ENCODE peak calls at places on chromosomes 16 and 17, in six cellular contexts. P is A549, I is stomach, A is Peyer's patch, M is transverse colon, E is right lobe of liver. X is an unnamed sample.
A peak's percentile ranks its signal among the peaks of the same experiment; 100 is the strongest.

GRCh38 chr16:10509534-10510025 is 70.8 kb downstream of the EMP2 start:
- DNase-seq in A (peak; percentile 48), E (peak; percentile 88), I (peak; percentile 54), P (peak; percentile 82), M (peak; percentile 53), X (peak; percentile 38)

GRCh38 chr16:27984121-27984520 is 79.4 kb downstream of the GSG1L start:
- DNase-seq in E (no peak), P (no peak), M (no peak), A (no peak), I (no peak), X (no peak)

GRCh38 chr16:11612110-11612981 is 25.6 kb upstream of the LITAF start:
- DNase-seq in M (peak; percentile 86), I (peak; percentile 90), A (peak; percentile 40), E (peak; percentile 96), P (no peak), X (no peak)

GRCh38 chr17:29145289-29146058 is 34.7 kb downstream of the MYO18A start:
- DNase-seq in E (no peak), P (peak; percentile 73), I (peak; percentile 69), M (peak; percentile 71), A (peak; percentile 73), X (no peak)

GRCh38 chr17:67151717-67152116 is 93.3 kb downstream of the HELZ start:
- DNase-seq in P (peak; percentile 38), A (no peak), I (no peak), E (no peak), M (no peak), X (no peak)

GRCh38 chr17:58313815-58314705 is 14.5 kb downstream of the TSPOAP1 start:
- DNase-seq in M (no peak), E (no peak), P (no peak), I (peak; percentile 14), A (no peak), X (no peak)

GRCh38 chr17:32894245-32894644 is 17.3 kb upstream of the MYO1D start:
- DNase-seq in I (no peak), M (no peak), P (no peak), E (no peak), A (no peak), X (no peak)

GRCh38 chr16:90046122-90046970 is 27.1 kb upstream of the DBNDD1 start:
- DNase-seq in A (no peak), E (no peak), M (no peak), P (no peak), I (no peak), X (no peak)

GRCh38 chr17:81030726-81031570 is 4.0 kb upstream of the BAIAP2 start:
- DNase-seq in E (peak; percentile 88), A (no peak), P (no peak), M (peak; percentile 70), I (no peak), X (no peak)

GRCh38 chr16:84827897-84828296 is 8.1 kb downstream of the CRISPLD2 start:
- DNase-seq in A (no peak), M (no peak), I (no peak), P (no peak), E (no peak), X (no peak)

GRCh38 chr16:68289621-68290329 is 21.0 kb downstream of the SLC7A6OS start:
- DNase-seq in A (peak; percentile 66), M (no peak), E (no peak), P (no peak), I (no peak), X (peak; percentile 66)

GRCh38 chr16:88083582-88083981 is 132.3 kb downstream of the BANP start:
- DNase-seq in A (no peak), E (no peak), M (no peak), I (no peak), P (no peak), X (no peak)

GRCh38 chr17:41521574-41522261 is 3.0 kb upstream of the KRT15 start:
- DNase-seq in E (no peak), A (no peak), M (peak; percentile 88), I (peak; percentile 51), P (peak; percentile 76), X (no peak)

GRCh38 chr16:75304521-75305363 is 53.3 kb upstream of the BCAR1 start:
- DNase-seq in M (peak; percentile 66), E (peak; percentile 70), A (no peak), P (peak; percentile 23), I (peak; percentile 28), X (no peak)

GRCh38 chr17:42023524-42024349 is 3.8 kb downstream of the NKIRAS2 start:
- DNase-seq in E (no peak), M (no peak), I (no peak), A (no peak), P (no peak), X (no peak)

GRCh38 chr16:82439678-82440293 is 187.0 kb upstream of the CDH13 start:
- DNase-seq in E (no peak), I (no peak), P (peak; percentile 45), M (no peak), A (no peak), X (no peak)

GRCh38 chr17:80106176-80106575 is 4.8 kb downstream of the GAA start:
- DNase-seq in A (no peak), I (no peak), P (no peak), M (no peak), E (no peak), X (no peak)

GRCh38 chr16:68774982-68775381 is 37.9 kb downstream of the CDH1 start:
- DNase-seq in A (no peak), E (no peak), M (no peak), I (no peak), P (no peak), X (no peak)

GRCh38 chr16:112153-112840 is 26.2 kb downstream of the NPRL3 start:
- DNase-seq in P (no peak), A (no peak), E (no peak), I (no peak), M (no peak), X (no peak)
- TF ChIP-seq POLR2A in P (no peak), A (no peak), E (no peak), I (no peak), M (no peak), X (no peak)

GRCh38 chr16:66548068-66548467 is 1.9 kb downstream of the TK2 start:
- DNase-seq in P (no peak), M (no peak), I (no peak), A (no peak), E (no peak), X (no peak)

GRCh38 chr16:66548868-66549267 is 1.1 kb downstream of the TK2 start:
- DNase-seq in E (no peak), P (no peak), A (no peak), I (no peak), M (no peak), X (no peak)

GRCh38 chr16:66547101-66547989 is 2.6 kb downstream of the TK2 start:
- DNase-seq in M (no peak), P (no peak), E (no peak), I (no peak), A (no peak), X (no peak)

GRCh38 chr16:66551362-66551761 is 1.0 kb upstream of the CKLF start:
- DNase-seq in I (no peak), P (peak; percentile 59), M (peak; percentile 60), E (no peak), A (peak; percentile 71), X (no peak)

GRCh38 chr16:66549284-66550131 is at the start of gene TK2:
- DNase-seq in E (peak; percentile 75), P (peak; percentile 65), A (peak; percentile 71), M (peak; percentile 71), I (peak; percentile 75), X (peak; percentile 61)
- TF ChIP-seq POLR2A in E (peak; percentile 88), P (peak; percentile 46), A (peak; percentile 67), M (peak; percentile 75), I (no peak), X (peak; percentile 64)

DNA sequence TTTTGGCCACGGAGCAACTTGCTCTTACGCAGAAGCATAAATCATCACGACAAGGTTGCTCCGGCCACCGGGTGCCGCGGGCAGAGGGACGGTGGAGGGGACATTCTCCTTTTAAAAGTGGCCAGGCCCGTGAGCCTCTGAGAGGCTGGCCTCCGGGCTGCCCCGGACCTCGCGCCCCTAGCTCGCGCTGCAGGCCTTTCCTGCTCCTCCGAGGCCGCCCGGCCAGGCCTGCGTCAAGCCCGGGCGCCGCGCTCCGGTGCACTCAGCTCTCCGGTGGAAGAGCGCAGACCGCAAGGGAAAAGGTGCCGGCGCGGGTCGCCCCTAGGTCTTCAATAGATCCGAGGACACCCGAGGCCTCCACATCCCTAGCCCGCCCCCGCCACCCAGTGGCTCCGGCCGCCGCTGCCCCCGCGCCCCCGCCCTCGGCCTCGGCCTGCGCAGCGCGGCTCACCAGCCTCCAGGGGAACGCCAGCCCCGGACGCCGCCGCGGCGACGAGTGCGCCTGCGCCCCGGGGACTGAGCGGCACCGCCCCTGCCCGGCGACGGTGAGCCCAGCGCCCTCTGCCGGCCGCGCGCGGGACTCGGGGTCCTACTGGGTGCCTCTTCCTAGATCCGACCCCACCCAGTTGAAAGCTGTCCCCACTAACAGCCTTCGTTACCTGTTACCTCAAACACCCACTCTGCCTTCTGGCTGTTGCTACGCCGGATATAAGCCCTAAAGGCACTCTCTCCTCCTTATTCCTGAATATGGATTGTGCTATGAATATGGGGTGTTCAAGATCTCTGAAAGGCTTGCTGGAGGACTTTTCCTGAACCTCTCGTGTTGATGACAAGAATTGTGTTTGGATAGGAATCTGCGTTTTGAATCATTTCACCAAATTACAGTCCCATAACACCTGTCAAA is at the start of gene LYRM9:
- DNase-seq in A (peak; percentile 90), P (peak; percentile 78), I (peak; percentile 94), M (peak; percentile 94), E (peak; percentile 94), X (peak; percentile 82)
- TF ChIP-seq POLR2A in A (peak; percentile 31), P (peak; percentile 89), I (no peak), M (peak; percentile 42), E (peak; percentile 62), X (peak; percentile 29)

GRCh38 chr16:86512860-86513470 is 2.6 kb downstream of the FOXF1 start:
- DNase-seq in A (no peak), M (no peak), E (no peak), I (no peak), P (no peak), X (no peak)
- TF ChIP-seq POLR2A in A (no peak), M (no peak), E (no peak), I (no peak), P (no peak), X (no peak)

DNA sequence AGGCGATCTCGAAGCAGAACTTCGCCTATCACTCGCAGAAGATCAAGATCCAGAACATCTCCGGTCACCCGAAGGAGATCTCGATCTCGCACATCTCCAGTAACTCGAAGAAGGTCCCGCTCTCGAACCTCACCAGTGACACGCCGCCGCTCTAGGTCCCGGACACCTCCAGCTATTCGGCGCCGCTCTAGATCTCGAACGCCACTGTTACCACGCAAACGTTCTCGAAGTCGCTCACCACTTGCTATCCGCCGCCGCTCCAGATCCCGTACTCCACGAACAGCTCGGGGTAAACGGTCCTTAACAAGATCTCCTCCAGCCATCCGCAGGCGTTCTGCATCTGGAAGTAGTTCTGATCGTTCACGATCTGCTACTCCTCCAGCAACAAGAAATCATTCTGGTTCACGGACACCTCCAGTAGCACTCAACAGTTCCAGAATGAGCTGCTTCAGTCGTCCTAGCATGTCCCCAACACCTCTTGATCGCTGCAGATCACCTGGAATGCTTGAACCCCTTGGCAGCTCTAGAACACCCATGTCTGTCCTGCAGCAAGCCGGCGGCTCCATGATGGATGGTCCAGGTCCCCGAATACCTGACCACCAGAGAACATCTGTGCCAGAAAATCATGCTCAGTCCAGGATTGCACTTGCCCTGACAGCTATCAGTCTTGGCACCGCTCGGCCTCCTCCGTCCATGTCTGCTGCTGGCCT is 10.5 kb downstream of the ELOB start:
- DNase-seq in A (no peak), M (no peak), E (no peak), I (no peak), P (no peak), X (no peak)
- TF ChIP-seq POLR2A in A (no peak), M (no peak), E (no peak), I (no peak), P (no peak), X (no peak)

GRCh38 chr17:3914319-3914685 is 2.0 kb downstream of the P2RX1 start:
- DNase-seq in P (no peak), E (no peak), I (peak; percentile 43), A (peak; percentile 88), M (peak; percentile 78), X (peak; percentile 73)
- TF ChIP-seq POLR2A in P (no peak), E (no peak), I (no peak), A (no peak), M (no peak), X (no peak)